ENCODE peak calls at places on chromosomes 6 and 20, in ten cellular contexts. F, A, O, K, D, E, Z, G, M and L are unnamed samples.

GRCh38 chr20:53570446-53571276 is 23.0 kb downstream of the ZNF217 start:
- DNase-seq in F (no peak), A (no peak), O (no peak), K (no peak), D (no peak), E (no peak), Z (no peak), G (no peak), M (no peak), L (no peak)

GRCh38 chr6:167799033-167799933 is 27.4 kb upstream of the AFDN start:
- DNase-seq in F (no peak), A (no peak), O (no peak), K (peak; percentile 32), D (no peak), E (no peak), Z (peak; percentile 89), G (no peak), M (no peak), L (no peak)

GRCh38 chr6:158665332-158665731 is 15.5 kb downstream of the SYTL3 start:
- DNase-seq in F (no peak), A (no peak), O (no peak), K (no peak), D (no peak), E (no peak), Z (no peak), G (no peak), M (no peak), L (no peak)

GRCh38 chr6:98831057-98832031 is 3.0 kb upstream of the POU3F2 start:
- DNase-seq in F (no peak), A (no peak), O (no peak), K (peak; percentile 64), D (no peak), E (no peak), Z (no peak), G (no peak), M (no peak), L (no peak)

GRCh38 chr20:47735412-47736400 is 49.6 kb downstream of the SULF2 start:
- DNase-seq in F (no peak), A (no peak), O (no peak), K (no peak), D (no peak), E (no peak), Z (peak; percentile 0), G (no peak), M (no peak), L (no peak)

GRCh38 chr6:40912158-40912946 is 126.7 kb downstream of the UNC5CL start:
- DNase-seq in F (peak; percentile 8), A (peak; percentile 29), O (peak; percentile 5), K (peak; percentile 56), D (no peak), E (no peak), Z (peak; percentile 83), G (no peak), M (peak; percentile 71), L (peak; percentile 60)

GRCh38 chr6:125102411-125102810 is 51.2 kb upstream of the TPD52L1 start:
- DNase-seq in F (no peak), A (no peak), O (no peak), K (no peak), D (no peak), E (no peak), Z (no peak), G (no peak), M (no peak), L (no peak)

GRCh38 chr20:47456952-47457724 is 44.5 kb upstream of the NCOA3 start:
- DNase-seq in F (peak; percentile 20), A (peak; percentile 39), O (no peak), K (peak; percentile 87), D (no peak), E (no peak), Z (no peak), G (no peak), M (peak; percentile 85), L (no peak)

GRCh38 chr6:101806241-101806640 is 412.7 kb downstream of the GRIK2 start:
- DNase-seq in F (no peak), A (no peak), O (no peak), K (peak; percentile 88), D (no peak), E (no peak), Z (no peak), G (no peak), M (no peak), L (no peak)

GRCh38 chr6:162706236-162706635 is 21.3 kb downstream of the PRKN start:
- DNase-seq in F (no peak), A (no peak), O (no peak), K (no peak), D (no peak), E (no peak), Z (peak; percentile 5), G (no peak), M (no peak), L (no peak)

GRCh38 chr6:4941782-4942672 is 61.8 kb downstream of the RPP40 start:
- DNase-seq in F (peak; percentile 35), A (peak; percentile 84), O (no peak), K (peak; percentile 100), D (no peak), E (peak; percentile 45), Z (peak; percentile 51), G (no peak), M (peak; percentile 93), L (peak; percentile 50)

GRCh38 chr6:26193467-26194328 is 106.5 kb downstream of the HFE start:
- DNase-seq in F (no peak), A (no peak), O (no peak), K (peak; percentile 24), D (no peak), E (no peak), Z (no peak), G (no peak), M (no peak), L (no peak)

GRCh38 chr6:85472744-85473143 is 22.9 kb downstream of the NT5E start:
- DNase-seq in F (no peak), A (no peak), O (no peak), K (no peak), D (no peak), E (no peak), Z (no peak), G (no peak), M (peak; percentile 50), L (no peak)

GRCh38 chr6:158029668-158030230 is 48.1 kb downstream of the SYNJ2 start:
- DNase-seq in F (no peak), A (no peak), O (no peak), K (no peak), D (no peak), E (no peak), Z (no peak), G (no peak), M (no peak), L (peak; percentile 4)

GRCh38 chr6:108621117-108621516 is 60.4 kb downstream of the FOXO3 start:
- DNase-seq in F (peak; percentile 29), A (peak; percentile 53), O (no peak), K (peak; percentile 82), D (no peak), E (peak; percentile 23), Z (no peak), G (no peak), M (peak; percentile 45), L (no peak)

GRCh38 chr20:51562027-51562333 is 19.5 kb upstream of the NFATC2 start:
- DNase-seq in F (no peak), A (no peak), O (no peak), K (no peak), D (no peak), E (no peak), Z (no peak), G (no peak), M (no peak), L (no peak)

GRCh38 chr6:21609881-21610329 is 16.4 kb downstream of the SOX4 start:
- DNase-seq in F (no peak), A (no peak), O (no peak), K (no peak), D (no peak), E (no peak), Z (no peak), G (no peak), M (no peak), L (no peak)

GRCh38 chr20:11447371-11448100 is 470.2 kb upstream of the BTBD3 start:
- DNase-seq in F (no peak), A (no peak), O (no peak), K (no peak), D (no peak), E (no peak), Z (peak; percentile 39), G (no peak), M (no peak), L (no peak)

GRCh38 chr6:113414511-113414910 is 442.6 kb upstream of the MARCKS start:
- DNase-seq in F (no peak), A (peak; percentile 26), O (no peak), K (peak; percentile 93), D (no peak), E (peak; percentile 57), Z (peak; percentile 28), G (no peak), M (peak; percentile 56), L (peak; percentile 52)

GRCh38 chr20:39282619-39283092 is 320.5 kb downstream of the DHX35 start:
- DNase-seq in F (no peak), A (no peak), O (no peak), K (no peak), D (peak; percentile 78), E (no peak), Z (peak; percentile 59), G (no peak), M (no peak), L (no peak)

GRCh38 chr20:38890497-38890818 is 35.8 kb upstream of the FAM83D start:
- DNase-seq in F (no peak), A (no peak), O (no peak), K (peak; percentile 41), D (no peak), E (no peak), Z (no peak), G (no peak), M (no peak), L (no peak)

GRCh38 chr20:59831024-59831900 is 102.2 kb downstream of the SYCP2 start:
- DNase-seq in F (no peak), A (no peak), O (no peak), K (no peak), D (no peak), E (no peak), Z (no peak), G (no peak), M (peak; percentile 87), L (peak; percentile 78)

GRCh38 chr20:53581444-53582311 is 12.0 kb downstream of the ZNF217 start:
- DNase-seq in F (no peak), A (no peak), O (no peak), K (no peak), D (no peak), E (no peak), Z (no peak), G (no peak), M (no peak), L (no peak)

GRCh38 chr6:137717074-137718073 is 149.7 kb upstream of the TNFAIP3 start:
- DNase-seq in F (peak; percentile 45), A (no peak), O (no peak), K (peak; percentile 99), D (no peak), E (no peak), Z (no peak), G (peak; percentile 48), M (no peak), L (no peak)

GRCh38 chr6:2807342-2808090 is 34.1 kb downstream of the SERPINB1 start:
- DNase-seq in F (no peak), A (no peak), O (no peak), K (no peak), D (no peak), E (no peak), Z (no peak), G (no peak), M (no peak), L (no peak)

GRCh38 chr6:137866200-137866913 is 702 bp upstream of the TNFAIP3 start:
- DNase-seq in F (no peak), A (no peak), O (no peak), K (no peak), D (no peak), E (no peak), Z (no peak), G (no peak), M (no peak), L (peak; percentile 61)

GRCh38 chr20:20665200-20665599 is 47.2 kb downstream of the RALGAPA2 start:
- DNase-seq in F (no peak), A (no peak), O (no peak), K (no peak), D (no peak), E (no peak), Z (no peak), G (no peak), M (no peak), L (no peak)

GRCh38 chr6:169804427-169804826 is 53.0 kb downstream of the ERMARD start:
- DNase-seq in F (no peak), A (no peak), O (no peak), K (no peak), D (no peak), E (no peak), Z (no peak), G (no peak), M (no peak), L (no peak)